ENCODE peak calls at places on chromosomes 1 and 21, in eight cellular contexts. H is NCI-H748 treated with DMSO at 0.1 percent for 48 hours, R is nephron progenitor cell, S is astrocyte of the spinal cord, Q is NCI-H460, V is uterus, M is NAMALWA, D is fibroblast of gingiva. W is an unnamed sample.

GRCh38 chr1:22326931-22327330 is 124.7 kb upstream of the ZBTB40 start:
- DNase-seq in S (no peak), D (no peak), R (no peak), Q (no peak), V (no peak), M (no peak), H (no peak), W (no peak)

GRCh38 chr1:205325334-205325884 is 3.9 kb upstream of the NUAK2 start:
- DNase-seq in M (peak), D (peak), Q (peak), S (peak), R (peak), V (peak), H (peak), W (peak)

GRCh38 chr21:37696936-37697335 is 219.3 kb downstream of the KCNJ6 start:
- DNase-seq in V (no peak), Q (no peak), S (no peak), H (no peak), R (no peak), D (no peak), M (no peak), W (no peak)

GRCh38 chr21:46116846-46117585 is 19.1 kb downstream of the COL6A2 start:
- DNase-seq in D (peak), R (peak), Q (no peak), H (no peak), S (no peak), M (no peak), V (peak), W (no peak)

GRCh38 chr1:179366093-179366800 is 476 bp downstream of the AXDND1 start:
- DNase-seq in S (peak), H (no peak), V (no peak), M (no peak), R (no peak), Q (no peak), D (peak), W (no peak)

GRCh38 chr1:232407120-232407519 is 222.8 kb downstream of the SIPA1L2 start:
- DNase-seq in Q (no peak), V (no peak), S (no peak), H (no peak), D (no peak), R (no peak), M (no peak), W (no peak)

GRCh38 chr1:160726498-160727391 is 12.3 kb upstream of the SLAMF7 start:
- DNase-seq in S (peak), V (no peak), M (peak), H (peak), Q (peak), R (peak), D (no peak), W (peak)

GRCh38 chr21:42515708-42516502 is 2.3 kb downstream of the SLC37A1 start:
- DNase-seq in D (no peak), V (no peak), R (peak), H (peak), S (no peak), Q (no peak), M (no peak), W (no peak)

GRCh38 chr1:88985033-88985432 is 7.4 kb downstream of the KYAT3 start:
- DNase-seq in M (no peak), V (no peak), H (no peak), Q (no peak), D (peak), S (peak), R (no peak), W (peak)

GRCh38 chr1:15947382-15948090 is 28.4 kb downstream of the ZBTB17 start:
- DNase-seq in V (no peak), R (no peak), M (no peak), D (no peak), Q (no peak), S (no peak), H (no peak), W (no peak)

GRCh38 chr1:96519851-96520281 is 201.7 kb upstream of the PTBP2 start:
- DNase-seq in R (peak), M (no peak), D (peak), V (peak), S (peak), H (no peak), Q (no peak), W (no peak)

GRCh38 chr1:115531806-115532359 is 109.9 kb upstream of the VANGL1 start:
- DNase-seq in H (no peak), Q (no peak), V (no peak), R (no peak), M (no peak), D (peak), S (peak), W (no peak)

GRCh38 chr1:3599816-3600215 is 11.5 kb downstream of the MEGF6 start:
- DNase-seq in S (no peak), R (no peak), H (no peak), D (no peak), Q (no peak), V (no peak), M (no peak), W (no peak)

GRCh38 chr1:14733053-14733778 is 134.7 kb downstream of the KAZN start:
- DNase-seq in S (no peak), H (no peak), R (no peak), D (peak), V (no peak), M (no peak), Q (no peak), W (no peak)

GRCh38 chr1:202361701-202362100 is 13.2 kb downstream of the PPP1R12B start:
- DNase-seq in H (no peak), R (no peak), M (no peak), V (no peak), S (no peak), Q (no peak), D (no peak), W (no peak)

GRCh38 chr1:223189903-223190724 is 47.1 kb upstream of the TLR5 start:
- DNase-seq in Q (no peak), D (no peak), V (no peak), M (no peak), H (no peak), R (no peak), S (peak), W (no peak)

GRCh38 chr1:56798053-56798471 is 21.1 kb downstream of the FYB2 start:
- DNase-seq in R (no peak), H (no peak), V (no peak), S (peak), D (peak), M (no peak), Q (no peak), W (no peak)

GRCh38 chr1:24111264-24111997 is 504 bp downstream of the MYOM3 start:
- DNase-seq in Q (no peak), R (no peak), D (peak), M (no peak), H (no peak), S (no peak), V (no peak), W (no peak)

GRCh38 chr1:172990598-172991215 is 60.0 kb downstream of the TNFSF18 start:
- DNase-seq in Q (no peak), S (peak), R (no peak), M (no peak), H (no peak), D (peak), V (no peak), W (no peak)

GRCh38 chr1:157137051-157137772 is 983 bp downstream of the ETV3 start:
- DNase-seq in H (no peak), D (peak), V (no peak), Q (no peak), R (peak), S (peak), M (peak), W (peak)

GRCh38 chr1:247090455-247090854 is 11.8 kb upstream of the ZNF670 start:
- DNase-seq in S (no peak), M (no peak), D (no peak), Q (no peak), V (no peak), H (no peak), R (no peak), W (no peak)

GRCh38 chr1:28512058-28512611 is 6.3 kb downstream of the RCC1 start:
- DNase-seq in V (no peak), M (peak), D (peak), R (no peak), H (no peak), Q (no peak), S (peak), W (peak)

GRCh38 chr1:156813750-156814570 is 2.7 kb downstream of the SH2D2A start:
- DNase-seq in H (no peak), Q (peak), M (no peak), V (peak), R (peak), S (no peak), D (peak), W (no peak)